ENCODE peak calls at places on chromosome 6, in eight cellular contexts. P is spleen, I is breast epithelium, L is suprapubic skin, O is endothelial cell of umbilical vein, H is K562, E is GM12878, R is GM23338. T is an unnamed sample.

GRCh38 chr6:50381106-50381415 is 331.3 kb upstream of the DEFB112 start:
- DNase-seq in R (peak; percentile 73), E (no peak), P (no peak), L (no peak), I (no peak), O (no peak), H (no peak), T (no peak)

GRCh38 chr6:156189714-156190113 is 587.5 kb upstream of the ARID1B start:
- DNase-seq in O (no peak), H (no peak), L (no peak), E (no peak), I (no peak), P (no peak), R (no peak), T (no peak)

GRCh38 chr6:71012871-71013456 is 56.1 kb upstream of the B3GAT2 start:
- DNase-seq in H (peak; percentile 70), L (no peak), O (peak; percentile 39), P (no peak), R (peak; percentile 82), I (no peak), E (peak; percentile 12), T (peak; percentile 14)

GRCh38 chr6:161094904-161095440 is 103.4 kb downstream of the MAP3K4 start:
- DNase-seq in H (no peak), L (no peak), E (no peak), I (no peak), R (no peak), O (no peak), P (no peak), T (no peak)

GRCh38 chr6:24667378-24667803 is 514 bp downstream of the ACOT13 start:
- DNase-seq in E (no peak), I (no peak), P (no peak), L (no peak), O (no peak), R (no peak), H (peak; percentile 51), T (no peak)

GRCh38 chr6:144008501-144009245 is 614 bp upstream of the PLAGL1 start:
- DNase-seq in O (no peak), I (no peak), P (no peak), H (no peak), E (no peak), R (peak; percentile 78), L (peak; percentile 62), T (peak; percentile 6)

GRCh38 chr6:116267879-116268588 is 11.7 kb downstream of the TSPYL1 start:
- DNase-seq in E (no peak), L (no peak), P (no peak), R (no peak), H (no peak), O (no peak), I (no peak), T (no peak)

GRCh38 chr6:16168121-16168520 is 39.2 kb downstream of the MYLIP start:
- DNase-seq in L (no peak), H (peak; percentile 60), O (no peak), E (no peak), P (no peak), I (no peak), R (no peak), T (no peak)

GRCh38 chr6:25630508-25631229 is 21.3 kb upstream of the SCGN start:
- DNase-seq in I (no peak), H (no peak), E (no peak), P (no peak), R (no peak), L (no peak), O (no peak), T (no peak)

GRCh38 chr6:33683051-33683571 is 28.4 kb downstream of the UQCC2 start:
- DNase-seq in E (no peak), H (no peak), O (no peak), R (no peak), L (no peak), P (peak; percentile 78), I (no peak), T (no peak)

GRCh38 chr6:39452746-39453145 is 130.2 kb upstream of the KCNK16 start:
- DNase-seq in H (no peak), R (no peak), P (no peak), I (no peak), E (no peak), L (no peak), O (no peak), T (no peak)

GRCh38 chr6:166307082-166307980 is 861 bp downstream of the PRR18 start:
- DNase-seq in R (peak; percentile 77), E (no peak), O (no peak), L (no peak), I (no peak), H (no peak), P (peak; percentile 75), T (no peak)

GRCh38 chr6:67506352-67506751 is 1128.7 kb upstream of the ADGRB3 start:
- DNase-seq in E (no peak), R (no peak), L (no peak), P (no peak), O (no peak), H (no peak), I (no peak), T (no peak)

GRCh38 chr6:166751051-166751595 is 124.1 kb upstream of the RPS6KA2 start:
- DNase-seq in E (no peak), R (peak; percentile 56), P (peak; percentile 91), H (peak; percentile 24), I (no peak), L (no peak), O (no peak), T (no peak)

GRCh38 chr6:89145461-89145961 is 344 bp upstream of the PM20D2 start:
- DNase-seq in P (no peak), H (no peak), I (no peak), O (peak; percentile 45), R (peak; percentile 11), L (no peak), E (peak; percentile 52), T (peak; percentile 31)

GRCh38 chr6:90079555-90080490 is 185.6 kb downstream of the GJA10 start:
- DNase-seq in I (no peak), O (no peak), L (no peak), E (no peak), H (no peak), R (no peak), P (no peak), T (no peak)

GRCh38 chr6:158907931-158908330 is 88.8 kb upstream of the EZR start:
- DNase-seq in P (no peak), E (no peak), H (no peak), O (no peak), I (no peak), R (peak; percentile 34), L (no peak), T (no peak)

GRCh38 chr6:35318200-35318844 is 20.7 kb downstream of the DEF6 start:
- DNase-seq in P (no peak), O (peak; percentile 85), E (no peak), I (no peak), R (peak; percentile 95), H (no peak), L (peak; percentile 80), T (no peak)

GRCh38 chr6:19824058-19824807 is 12.9 kb upstream of the ID4 start:
- DNase-seq in P (no peak), H (no peak), L (peak; percentile 70), R (no peak), I (no peak), E (no peak), O (no peak), T (no peak)

GRCh38 chr6:23154159-23154558 is 584.8 kb downstream of the HDGFL1 start:
- DNase-seq in E (no peak), I (no peak), R (no peak), O (no peak), L (no peak), P (no peak), H (no peak), T (no peak)
- TF ChIP-seq POLR2AphosphoS5 in E (no peak), I (no peak), R (no peak), O (no peak), L (no peak), P (no peak), H (no peak), T (no peak)

DNA sequence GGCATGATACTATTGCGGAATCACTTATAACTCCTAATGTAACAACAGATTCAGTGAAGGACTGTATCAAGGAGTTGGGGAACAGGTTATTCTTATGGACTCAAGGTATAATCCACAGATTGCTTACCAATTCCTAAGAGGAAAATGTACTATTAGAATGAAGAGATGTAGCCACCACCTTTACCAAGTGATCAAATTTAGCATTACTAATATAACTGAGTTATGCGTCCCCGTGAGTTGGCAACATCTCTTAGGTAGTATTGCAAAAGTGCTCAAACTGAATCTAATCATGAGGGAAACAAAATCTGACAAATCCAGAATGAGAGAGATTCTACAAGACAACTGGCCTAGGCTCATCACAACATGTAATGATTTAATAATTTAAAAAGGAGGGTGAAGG is 777 bp upstream of the SNRNP48 start:
- DNase-seq in E (no peak), I (no peak), P (no peak), R (no peak), H (no peak), O (no peak), L (no peak), T (no peak)
- TF ChIP-seq POLR2AphosphoS5 in E (no peak), I (no peak), P (no peak), R (no peak), H (no peak), O (no peak), L (no peak), T (no peak)

GRCh38 chr6:154653853-154654252 is 79.4 kb upstream of the SCAF8 start:
- DNase-seq in O (peak; percentile 95), E (no peak), P (no peak), H (no peak), I (no peak), L (no peak), R (no peak), T (no peak)
- TF ChIP-seq POLR2AphosphoS5 in O (peak; percentile 57), E (no peak), P (no peak), H (no peak), I (no peak), L (peak; percentile 59), R (no peak), T (no peak)

DNA sequence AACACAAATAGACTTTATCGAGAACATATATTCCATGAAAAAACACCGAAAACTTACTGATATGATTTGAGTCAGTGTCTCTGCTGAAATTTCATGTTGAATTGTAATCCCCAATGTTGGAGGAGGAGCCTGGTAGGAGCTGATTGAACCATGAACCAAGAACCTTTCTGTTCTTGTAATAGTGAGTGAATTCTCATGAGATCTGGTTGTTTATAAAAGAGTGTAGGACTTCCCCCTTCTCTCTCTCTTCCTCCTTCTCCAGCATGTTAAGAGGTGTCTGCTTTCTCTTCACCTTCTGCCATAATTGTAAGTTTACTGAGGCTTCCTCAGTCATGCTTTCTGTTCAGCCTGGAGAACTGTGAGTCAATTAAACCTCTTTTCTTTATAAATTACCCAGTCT is 1289.3 kb upstream of the CITED2 start:
- DNase-seq in I (no peak), O (no peak), L (no peak), E (no peak), H (no peak), P (no peak), R (no peak), T (no peak)
- TF ChIP-seq POLR2AphosphoS5 in I (no peak), O (no peak), L (no peak), E (no peak), H (no peak), P (no peak), R (no peak), T (no peak)

GRCh38 chr6:27518881-27519795 is 46.2 kb upstream of the ZNF184 start:
- DNase-seq in P (peak; percentile 86), H (peak; percentile 93), L (peak; percentile 78), O (peak; percentile 93), R (peak; percentile 86), I (no peak), E (peak; percentile 83), T (no peak)
- TF ChIP-seq POLR2AphosphoS5 in P (peak; percentile 60), H (no peak), L (no peak), O (no peak), R (no peak), I (peak; percentile 64), E (no peak), T (no peak)

GRCh38 chr6:83430606-83431544 is at the start of gene ME1:
- DNase-seq in H (peak; percentile 95), R (peak; percentile 79), L (peak; percentile 81), E (peak; percentile 52), O (peak; percentile 77), I (no peak), P (peak; percentile 89), T (peak; percentile 42)
- TF ChIP-seq POLR2AphosphoS5 in H (no peak), R (no peak), L (no peak), E (no peak), O (no peak), I (no peak), P (peak; percentile 79), T (no peak)

T was measured in GM12892.